ENCODE peak calls at places on chromosomes 4 and X, in four cellular contexts. Q is HepG2, D is K562, R is GM12878. N is an unnamed sample.
A peak's percentile ranks its signal among the peaks of the same experiment; 100 is the strongest.

GRCh38 chrX:47169726-47170515 is 23.7 kb upstream of the UBA1 start:
- DNase-seq in R (no peak), Q (no peak), D (no peak), N (peak; percentile 14)

GRCh38 chr4:129428454-129428853 is 332.5 kb downstream of the C4orf33 start:
- DNase-seq in D (no peak), Q (no peak), R (no peak), N (no peak)

GRCh38 chr4:2296621-2297601 is 35.0 kb upstream of the MXD4 start:
- DNase-seq in R (no peak), Q (no peak), D (no peak), N (peak; percentile 26)

GRCh38 chr4:92305148-92305877 is 1.5 kb downstream of the GRID2 start:
- DNase-seq in Q (no peak), D (no peak), R (no peak), N (peak; percentile 85)

GRCh38 chrX:30892591-30892990 is 3.5 kb upstream of the TAB3 start:
- DNase-seq in D (no peak), R (no peak), Q (no peak), N (no peak)

GRCh38 chr4:140071806-140072205 is 82.2 kb downstream of the MAML3 start:
- DNase-seq in Q (no peak), R (peak; percentile 35), D (no peak), N (no peak)

GRCh38 chr4:166091914-166092510 is 219.0 kb downstream of the TLL1 start:
- DNase-seq in Q (peak; percentile 28), R (no peak), D (peak; percentile 13), N (peak; percentile 9)

GRCh38 chr4:109072595-109072994 is 229.9 kb downstream of the COL25A1 start:
- DNase-seq in R (no peak), Q (no peak), D (no peak), N (no peak)

GRCh38 chr4:47623916-47624554 is 139.0 kb downstream of the ATP10D start:
- DNase-seq in Q (no peak), D (no peak), R (no peak), N (no peak)

GRCh38 chrX:31981546-31982062 is 909.8 kb upstream of the FTHL17 start:
- DNase-seq in D (no peak), R (no peak), Q (no peak), N (no peak)

GRCh38 chr4:78309352-78309751 is 242.2 kb upstream of the ANXA3 start:
- DNase-seq in R (no peak), D (no peak), Q (no peak), N (no peak)

GRCh38 chrX:1558761-1559468 is 21.9 kb upstream of the P2RY8 start:
- DNase-seq in R (no peak), D (no peak), Q (no peak), N (no peak)

GRCh38 chrX:20263474-20263873 is 3.2 kb downstream of the RPS6KA3 start:
- DNase-seq in Q (no peak), R (no peak), D (no peak), N (no peak)

DNA sequence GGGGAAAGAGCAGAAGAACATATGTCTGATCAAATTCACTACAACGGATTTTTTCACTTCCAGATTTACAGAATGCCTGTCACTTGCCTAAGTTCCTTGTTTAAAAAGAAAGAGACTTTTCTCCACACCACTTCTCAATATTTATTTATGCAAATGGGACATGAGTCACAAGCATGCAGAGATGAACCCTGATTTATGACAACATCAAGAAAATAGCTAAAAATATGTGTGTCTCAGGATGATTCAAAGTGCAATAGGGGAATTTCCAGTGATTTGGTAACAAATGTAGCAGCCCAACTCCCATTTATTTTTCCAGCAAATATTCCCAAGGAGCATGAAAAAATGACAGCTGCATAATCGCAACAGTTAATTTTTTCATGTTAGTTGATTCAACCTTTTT is 180.4 kb upstream of the FAT1 start:
- DNase-seq in D (no peak), R (no peak), Q (peak; percentile 47), N (no peak)
- TF ChIP-seq ZBTB33 in D (no peak), R (no peak), Q (no peak), N (no peak)

DNA sequence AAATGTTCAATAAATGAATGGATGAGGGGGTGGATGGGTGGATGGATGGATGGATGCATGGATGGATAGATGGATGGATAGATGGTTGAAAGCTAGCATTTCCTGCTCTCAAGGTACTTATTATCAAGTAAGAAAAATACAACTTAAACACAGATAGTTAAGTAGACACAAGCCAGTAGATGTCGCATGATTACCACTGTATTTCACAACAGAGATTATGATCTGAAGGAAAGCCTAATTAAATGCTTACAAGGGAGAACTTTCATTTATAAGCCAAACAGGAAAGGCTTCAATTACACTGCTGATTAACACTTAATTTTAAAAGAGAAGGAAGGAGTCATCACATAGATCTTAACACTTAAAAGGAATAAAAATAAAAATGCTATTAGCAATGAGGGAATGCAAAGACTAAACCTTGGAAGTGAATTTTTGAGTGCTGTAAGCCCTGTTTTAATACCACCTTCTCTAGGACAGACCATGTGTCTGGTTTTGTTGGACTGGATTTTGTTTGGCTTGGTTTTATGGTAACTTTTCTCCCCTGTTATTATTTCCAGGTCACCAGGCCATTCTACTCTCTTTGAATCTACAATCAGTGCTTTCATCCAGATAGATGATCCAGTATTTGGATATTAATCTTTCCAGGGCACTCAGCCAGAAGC is 75.4 kb upstream of the SLC39A8 start:
- DNase-seq in D (no peak), R (no peak), Q (peak; percentile 7), N (no peak)
- TF ChIP-seq MXI1 in D (no peak), R (no peak), Q (no peak), N (no peak)

DNA sequence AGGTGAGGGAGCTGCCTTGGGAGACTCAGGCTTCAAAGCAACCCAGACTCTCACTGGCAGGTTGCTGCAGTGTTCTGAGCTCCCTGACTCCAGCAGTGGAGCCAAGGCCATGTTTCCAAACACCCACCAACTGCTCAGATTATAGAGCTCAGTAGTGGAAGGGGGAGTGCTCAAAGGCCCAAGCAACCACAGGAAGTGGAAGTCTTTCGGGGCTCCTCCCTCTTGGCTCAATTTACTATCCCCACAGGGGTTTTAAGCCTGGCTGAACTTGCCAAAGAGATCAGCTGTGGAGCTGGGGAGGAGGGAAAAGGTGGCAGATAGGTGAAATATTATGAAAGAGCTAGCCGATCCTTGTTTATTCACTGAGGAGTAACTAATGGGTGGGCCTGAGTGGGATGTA is 82.5 kb downstream of the HPRT1 start:
- DNase-seq in R (no peak), D (peak; percentile 35), Q (no peak), N (no peak)
- TF ChIP-seq ZBTB33 in R (no peak), D (no peak), Q (no peak), N (no peak)

GRCh38 chrX:110698696-110699095 is 96.9 kb downstream of the CHRDL1 start:
- DNase-seq in D (no peak), R (no peak), Q (no peak), N (no peak)
- TF ChIP-seq MXI1 in D (no peak), R (no peak), Q (no peak), N (no peak)

GRCh38 chr4:105145913-105146285 is 777 bp upstream of the TET2 start:
- DNase-seq in D (no peak), R (no peak), Q (no peak), N (no peak)
- TF ChIP-seq ZBTB33 in D (no peak), R (no peak), Q (no peak), N (no peak)

DNA sequence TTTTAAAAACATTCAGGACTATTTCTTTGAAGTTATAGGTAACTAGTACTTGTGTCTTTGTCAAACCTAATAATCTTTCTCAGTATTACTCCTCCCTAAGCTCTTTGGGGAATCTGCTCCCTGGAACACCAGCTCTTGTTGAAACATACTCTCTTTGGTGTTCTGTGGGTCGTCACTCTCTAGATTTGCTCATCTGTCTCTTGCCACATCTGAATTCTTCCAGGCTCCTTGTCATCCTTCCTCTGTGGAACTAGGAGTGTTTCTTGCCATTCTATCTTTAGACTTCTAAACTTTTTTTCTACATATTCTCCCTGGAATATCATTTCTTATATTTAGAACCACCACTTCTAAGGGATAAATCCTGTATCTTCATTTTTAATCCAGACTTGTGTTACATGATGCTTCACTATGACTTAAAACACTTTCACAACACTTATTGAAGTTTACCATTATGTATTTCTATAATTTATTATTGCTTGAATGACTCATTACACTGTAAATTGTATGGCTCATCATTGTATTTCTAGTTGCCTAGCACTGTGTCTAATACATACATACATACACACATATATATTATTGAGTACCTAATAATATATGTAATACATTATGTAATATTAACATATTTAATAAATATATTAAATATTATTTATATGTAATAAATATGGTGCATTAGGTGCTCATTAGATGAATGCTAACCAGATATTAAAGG is 186.1 kb downstream of the TMA16 start:
- DNase-seq in Q (no peak), R (no peak), D (no peak), N (no peak)
- TF ChIP-seq MXI1 in Q (no peak), R (no peak), D (no peak), N (no peak)

DNA sequence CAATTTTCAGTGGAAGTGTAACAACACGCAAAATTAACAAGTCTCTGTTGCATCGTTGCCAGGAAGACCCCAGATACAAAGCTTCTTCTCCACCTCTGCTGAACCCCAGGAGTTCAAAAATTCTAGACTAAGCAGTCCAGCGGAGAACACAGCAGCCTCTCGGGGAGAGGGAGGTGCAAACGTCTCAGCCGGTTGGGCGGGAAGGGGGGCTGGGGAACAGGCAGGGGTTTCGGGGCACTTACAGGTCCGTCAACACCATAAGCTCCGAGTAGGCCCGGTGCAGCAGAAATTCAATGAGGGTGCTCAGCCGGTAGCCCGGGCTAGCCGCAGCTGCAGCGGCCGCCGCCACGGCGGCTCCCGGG is 405 bp downstream of the MED14 start:
- DNase-seq in D (no peak), Q (no peak), R (no peak), N (no peak)
- TF ChIP-seq ZBTB33 in D (no peak), Q (no peak), R (no peak), N (no peak)

GRCh38 chr4:171203425-171203824 is 609.8 kb upstream of the GALNTL6 start:
- DNase-seq in Q (no peak), D (no peak), R (no peak), N (no peak)
- TF ChIP-seq MXI1 in Q (no peak), D (no peak), R (no peak), N (no peak)

N was measured in SK-N-SH.